ENCODE peak calls at places on chromosomes 6 and 20, in ten cellular contexts. One of them, this sample, is unnamed.

GRCh38 chr6:121480099-121480713 is 44.8 kb downstream of the GJA1 start:
- DNase-seq in AG04450: no peak
- DNase-seq in Peyer's patch: no peak
- DNase-seq in SK-N-SH: no peak
- DNase-seq in heart right ventricle: no peak
- DNase-seq in kidney: no peak
- DNase-seq in brain microvascular endothelial cell: no peak
- DNase-seq in heart left ventricle: no peak
- DNase-seq in dorsolateral prefrontal cortex: no peak
- DNase-seq in PC-9: no peak
- DNase-seq in this sample: no peak

GRCh38 chr20:36097331-36097730 is 57.2 kb upstream of the EPB41L1 start:
- DNase-seq in AG04450: no peak
- DNase-seq in brain microvascular endothelial cell: peak
- DNase-seq in SK-N-SH: no peak
- DNase-seq in kidney: no peak
- DNase-seq in heart left ventricle: no peak
- DNase-seq in Peyer's patch: no peak
- DNase-seq in dorsolateral prefrontal cortex: no peak
- DNase-seq in PC-9: peak
- DNase-seq in heart right ventricle: no peak
- DNase-seq in this sample: no peak

GRCh38 chr20:52049001-52049731 is 142.4 kb downstream of the ZFP64 start:
- DNase-seq in kidney: no peak
- DNase-seq in SK-N-SH: no peak
- DNase-seq in AG04450: no peak
- DNase-seq in dorsolateral prefrontal cortex: no peak
- DNase-seq in heart right ventricle: no peak
- DNase-seq in heart left ventricle: no peak
- DNase-seq in Peyer's patch: no peak
- DNase-seq in brain microvascular endothelial cell: peak
- DNase-seq in PC-9: no peak
- DNase-seq in this sample: no peak

GRCh38 chr6:163900570-163900969 is 486.1 kb downstream of the QKI start:
- DNase-seq in Peyer's patch: no peak
- DNase-seq in SK-N-SH: no peak
- DNase-seq in heart right ventricle: no peak
- DNase-seq in heart left ventricle: no peak
- DNase-seq in brain microvascular endothelial cell: peak
- DNase-seq in AG04450: no peak
- DNase-seq in dorsolateral prefrontal cortex: no peak
- DNase-seq in kidney: no peak
- DNase-seq in PC-9: no peak
- DNase-seq in this sample: no peak

GRCh38 chr6:141548969-141549368 is 583.8 kb upstream of the GJE1 start:
- DNase-seq in Peyer's patch: no peak
- DNase-seq in dorsolateral prefrontal cortex: no peak
- DNase-seq in heart right ventricle: no peak
- DNase-seq in brain microvascular endothelial cell: peak
- DNase-seq in AG04450: no peak
- DNase-seq in heart left ventricle: no peak
- DNase-seq in SK-N-SH: no peak
- DNase-seq in PC-9: peak
- DNase-seq in kidney: no peak
- DNase-seq in this sample: no peak

GRCh38 chr6:30813623-30814136 is 69.3 kb upstream of the IER3 start:
- DNase-seq in SK-N-SH: no peak
- DNase-seq in kidney: no peak
- DNase-seq in PC-9: peak
- DNase-seq in AG04450: no peak
- DNase-seq in Peyer's patch: no peak
- DNase-seq in heart left ventricle: no peak
- DNase-seq in heart right ventricle: no peak
- DNase-seq in dorsolateral prefrontal cortex: no peak
- DNase-seq in brain microvascular endothelial cell: no peak
- DNase-seq in this sample: no peak

GRCh38 chr6:25315778-25316177 is 36.6 kb downstream of the CARMIL1 start:
- DNase-seq in PC-9: no peak
- DNase-seq in SK-N-SH: no peak
- DNase-seq in heart left ventricle: no peak
- DNase-seq in brain microvascular endothelial cell: no peak
- DNase-seq in dorsolateral prefrontal cortex: no peak
- DNase-seq in Peyer's patch: no peak
- DNase-seq in AG04450: no peak
- DNase-seq in heart right ventricle: no peak
- DNase-seq in kidney: no peak
- DNase-seq in this sample: no peak

GRCh38 chr6:125022391-125022989 is 60.3 kb downstream of the RNF217 start:
- DNase-seq in kidney: no peak
- DNase-seq in brain microvascular endothelial cell: no peak
- DNase-seq in dorsolateral prefrontal cortex: no peak
- DNase-seq in heart left ventricle: peak
- DNase-seq in SK-N-SH: no peak
- DNase-seq in Peyer's patch: no peak
- DNase-seq in PC-9: no peak
- DNase-seq in AG04450: no peak
- DNase-seq in heart right ventricle: no peak
- DNase-seq in this sample: no peak

GRCh38 chr6:125781307-125781868 is 9.4 kb upstream of the NCOA7 start:
- DNase-seq in heart right ventricle: no peak
- DNase-seq in kidney: no peak
- DNase-seq in heart left ventricle: no peak
- DNase-seq in Peyer's patch: no peak
- DNase-seq in SK-N-SH: peak
- DNase-seq in dorsolateral prefrontal cortex: no peak
- DNase-seq in AG04450: no peak
- DNase-seq in PC-9: no peak
- DNase-seq in brain microvascular endothelial cell: no peak
- DNase-seq in this sample: peak

GRCh38 chr20:22686097-22686496 is 101.7 kb upstream of the FOXA2 start:
- DNase-seq in dorsolateral prefrontal cortex: no peak
- DNase-seq in PC-9: peak
- DNase-seq in heart right ventricle: peak
- DNase-seq in Peyer's patch: no peak
- DNase-seq in brain microvascular endothelial cell: peak
- DNase-seq in AG04450: peak
- DNase-seq in heart left ventricle: peak
- DNase-seq in kidney: no peak
- DNase-seq in SK-N-SH: peak
- DNase-seq in this sample: no peak

GRCh38 chr6:16102208-16102607 is 26.7 kb upstream of the MYLIP start:
- DNase-seq in heart left ventricle: no peak
- DNase-seq in brain microvascular endothelial cell: no peak
- DNase-seq in kidney: no peak
- DNase-seq in SK-N-SH: no peak
- DNase-seq in heart right ventricle: no peak
- DNase-seq in AG04450: no peak
- DNase-seq in Peyer's patch: no peak
- DNase-seq in dorsolateral prefrontal cortex: no peak
- DNase-seq in PC-9: no peak
- DNase-seq in this sample: no peak

GRCh38 chr6:150394886-150395285 is 26.1 kb downstream of the IYD start:
- DNase-seq in Peyer's patch: no peak
- DNase-seq in dorsolateral prefrontal cortex: no peak
- DNase-seq in PC-9: no peak
- DNase-seq in brain microvascular endothelial cell: no peak
- DNase-seq in AG04450: no peak
- DNase-seq in heart left ventricle: no peak
- DNase-seq in heart right ventricle: no peak
- DNase-seq in SK-N-SH: no peak
- DNase-seq in kidney: no peak
- DNase-seq in this sample: no peak
- H3K27ac ChIP-seq in Peyer's patch: no peak
- H3K27ac ChIP-seq in dorsolateral prefrontal cortex: no peak
- H3K27ac ChIP-seq in PC-9: no peak
- H3K27ac ChIP-seq in brain microvascular endothelial cell: no peak
- H3K27ac ChIP-seq in AG04450: no peak
- H3K27ac ChIP-seq in heart left ventricle: no peak
- H3K27ac ChIP-seq in heart right ventricle: no peak
- H3K27ac ChIP-seq in SK-N-SH: no peak
- H3K27ac ChIP-seq in kidney: no peak
- H3K27ac ChIP-seq in this sample: no peak

GRCh38 chr6:113640046-113640445 is 217.1 kb upstream of the MARCKS start:
- DNase-seq in Peyer's patch: no peak
- DNase-seq in dorsolateral prefrontal cortex: no peak
- DNase-seq in heart left ventricle: no peak
- DNase-seq in AG04450: no peak
- DNase-seq in PC-9: no peak
- DNase-seq in brain microvascular endothelial cell: no peak
- DNase-seq in heart right ventricle: no peak
- DNase-seq in SK-N-SH: no peak
- DNase-seq in kidney: no peak
- DNase-seq in this sample: no peak

GRCh38 chr6:113634352-113635163 is 222.6 kb upstream of the MARCKS start:
- DNase-seq in brain microvascular endothelial cell: peak
- DNase-seq in AG04450: no peak
- DNase-seq in heart right ventricle: no peak
- DNase-seq in Peyer's patch: no peak
- DNase-seq in dorsolateral prefrontal cortex: no peak
- DNase-seq in SK-N-SH: no peak
- DNase-seq in kidney: no peak
- DNase-seq in PC-9: peak
- DNase-seq in heart left ventricle: no peak
- DNase-seq in this sample: no peak

GRCh38 chr6:113633638-113634037 is 223.5 kb upstream of the MARCKS start:
- DNase-seq in AG04450: no peak
- DNase-seq in Peyer's patch: no peak
- DNase-seq in heart left ventricle: no peak
- DNase-seq in SK-N-SH: no peak
- DNase-seq in heart right ventricle: no peak
- DNase-seq in kidney: no peak
- DNase-seq in PC-9: no peak
- DNase-seq in dorsolateral prefrontal cortex: no peak
- DNase-seq in brain microvascular endothelial cell: no peak
- DNase-seq in this sample: no peak

GRCh38 chr6:113635222-113635970 is 221.7 kb upstream of the MARCKS start:
- DNase-seq in Peyer's patch: no peak
- DNase-seq in SK-N-SH: no peak
- DNase-seq in heart right ventricle: no peak
- DNase-seq in brain microvascular endothelial cell: no peak
- DNase-seq in AG04450: no peak
- DNase-seq in heart left ventricle: no peak
- DNase-seq in dorsolateral prefrontal cortex: no peak
- DNase-seq in PC-9: no peak
- DNase-seq in kidney: no peak
- DNase-seq in this sample: no peak

GRCh38 chr6:113636357-113636824 is 220.8 kb upstream of the MARCKS start:
- DNase-seq in Peyer's patch: no peak
- DNase-seq in dorsolateral prefrontal cortex: no peak
- DNase-seq in SK-N-SH: no peak
- DNase-seq in kidney: no peak
- DNase-seq in PC-9: no peak
- DNase-seq in brain microvascular endothelial cell: peak
- DNase-seq in heart left ventricle: no peak
- DNase-seq in AG04450: no peak
- DNase-seq in heart right ventricle: no peak
- DNase-seq in this sample: no peak
- H3K27ac ChIP-seq in Peyer's patch: no peak
- H3K27ac ChIP-seq in dorsolateral prefrontal cortex: no peak
- H3K27ac ChIP-seq in SK-N-SH: no peak
- H3K27ac ChIP-seq in kidney: no peak
- H3K27ac ChIP-seq in PC-9: no peak
- H3K27ac ChIP-seq in brain microvascular endothelial cell: peak
- H3K27ac ChIP-seq in heart left ventricle: no peak
- H3K27ac ChIP-seq in AG04450: no peak
- H3K27ac ChIP-seq in heart right ventricle: no peak
- H3K27ac ChIP-seq in this sample: no peak

DNA sequence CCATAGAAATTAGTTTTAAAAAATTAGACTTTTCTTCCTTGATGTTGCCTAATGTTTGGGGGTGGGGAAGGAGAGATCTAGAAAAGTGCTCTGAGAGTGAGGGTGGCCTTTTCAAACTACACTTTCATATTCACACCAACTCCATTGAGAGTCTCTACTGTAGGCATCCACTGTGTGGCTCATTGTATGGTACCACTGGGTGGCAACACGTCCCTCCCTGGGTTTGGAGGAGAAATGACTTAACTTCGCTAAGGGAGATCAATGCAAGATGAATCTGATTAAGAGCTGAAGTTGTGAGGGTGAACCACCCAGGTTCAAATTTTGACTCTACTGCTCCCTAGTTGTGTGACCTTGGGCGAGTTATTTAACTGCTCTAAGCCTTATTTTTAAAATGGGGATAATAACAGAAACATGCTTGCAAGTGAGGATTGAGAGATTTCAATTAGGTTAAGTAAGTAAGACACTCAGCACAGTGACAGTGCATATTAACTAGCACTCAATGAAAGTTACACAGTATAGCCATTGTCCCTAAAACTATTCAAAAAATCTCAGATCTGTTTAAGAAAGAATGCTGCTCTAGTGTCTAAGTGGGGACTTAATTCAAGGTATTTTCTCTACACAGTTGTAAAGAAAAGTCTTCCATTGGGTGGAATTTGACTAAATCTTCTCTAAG is 193.5 kb upstream of the CNR1 start:
- DNase-seq in heart left ventricle: no peak
- DNase-seq in kidney: no peak
- DNase-seq in SK-N-SH: no peak
- DNase-seq in AG04450: no peak
- DNase-seq in dorsolateral prefrontal cortex: no peak
- DNase-seq in Peyer's patch: no peak
- DNase-seq in brain microvascular endothelial cell: no peak
- DNase-seq in PC-9: no peak
- DNase-seq in heart right ventricle: no peak
- DNase-seq in this sample: no peak
- H3K27ac ChIP-seq in heart left ventricle: no peak
- H3K27ac ChIP-seq in kidney: no peak
- H3K27ac ChIP-seq in SK-N-SH: peak
- H3K27ac ChIP-seq in AG04450: no peak
- H3K27ac ChIP-seq in dorsolateral prefrontal cortex: no peak
- H3K27ac ChIP-seq in Peyer's patch: no peak
- H3K27ac ChIP-seq in brain microvascular endothelial cell: peak
- H3K27ac ChIP-seq in PC-9: no peak
- H3K27ac ChIP-seq in heart right ventricle: no peak
- H3K27ac ChIP-seq in this sample: no peak

DNA sequence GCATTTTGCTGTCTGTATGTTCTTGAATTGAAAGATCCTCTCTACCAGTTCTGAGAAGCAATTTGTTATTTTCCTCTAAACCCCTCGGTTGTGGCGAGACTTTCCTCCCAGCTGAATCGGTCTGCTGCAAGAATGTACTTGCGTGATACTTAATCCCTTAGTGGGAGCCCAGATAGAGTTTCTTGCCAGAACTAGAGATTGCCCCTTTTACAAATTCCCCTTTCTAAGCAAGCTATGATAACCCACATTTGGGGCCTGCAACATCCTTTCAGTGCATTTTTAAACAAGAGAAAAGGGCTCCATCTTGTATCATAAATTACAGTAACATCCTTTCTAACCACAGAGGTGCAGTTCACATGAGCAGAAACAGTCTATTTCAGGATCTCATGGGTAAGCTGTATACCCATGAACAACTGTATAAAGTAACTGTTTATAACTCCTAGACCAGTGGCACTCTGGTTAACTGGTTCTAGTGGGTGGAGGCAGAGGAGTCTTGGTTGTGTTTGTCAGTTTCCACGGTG is 112.9 kb upstream of the ZNF217 start:
- DNase-seq in brain microvascular endothelial cell: peak
- DNase-seq in SK-N-SH: no peak
- DNase-seq in heart left ventricle: no peak
- DNase-seq in heart right ventricle: no peak
- DNase-seq in AG04450: peak
- DNase-seq in kidney: no peak
- DNase-seq in dorsolateral prefrontal cortex: no peak
- DNase-seq in Peyer's patch: no peak
- DNase-seq in PC-9: no peak
- DNase-seq in this sample: no peak
- H3K27ac ChIP-seq in brain microvascular endothelial cell: peak
- H3K27ac ChIP-seq in SK-N-SH: no peak
- H3K27ac ChIP-seq in heart left ventricle: no peak
- H3K27ac ChIP-seq in heart right ventricle: peak
- H3K27ac ChIP-seq in AG04450: peak
- H3K27ac ChIP-seq in kidney: no peak
- H3K27ac ChIP-seq in dorsolateral prefrontal cortex: no peak
- H3K27ac ChIP-seq in Peyer's patch: peak
- H3K27ac ChIP-seq in PC-9: peak
- H3K27ac ChIP-seq in this sample: peak

This sample was measured in CD4-positive, CD25-positive, alpha-beta regulatory T cell.